ENCODE peak calls at places on chromosome 4, in six cellular contexts. One of them, this sample, is unnamed.
A peak's percentile ranks its signal among the peaks of the same experiment; 100 is the strongest.

GRCh38 chr4:106893395-106893881 is 142.7 kb downstream of the DKK2 start:
- DNase-seq in K562: no peak
- DNase-seq in HepG2: no peak
- DNase-seq in GM12878: no peak
- DNase-seq in GM12891: no peak
- DNase-seq in H1: no peak
- DNase-seq in this sample: no peak

GRCh38 chr4:105944535-105944934 is 49.3 kb downstream of the NPNT start:
- DNase-seq in K562: no peak
- DNase-seq in HepG2: no peak
- DNase-seq in GM12878: no peak
- DNase-seq in GM12891: no peak
- DNase-seq in H1: no peak
- DNase-seq in this sample: no peak

GRCh38 chr4:121156822-121157769 is 7.0 kb downstream of the TNIP3 start:
- DNase-seq in K562: no peak
- DNase-seq in HepG2: no peak
- DNase-seq in GM12878: no peak
- DNase-seq in GM12891: no peak
- DNase-seq in H1: peak; percentile 81
- DNase-seq in this sample: no peak

GRCh38 chr4:52102587-52102986 is 51.5 kb downstream of the SPATA18 start:
- DNase-seq in K562: no peak
- DNase-seq in HepG2: no peak
- DNase-seq in GM12878: no peak
- DNase-seq in GM12891: no peak
- DNase-seq in H1: no peak
- DNase-seq in this sample: no peak

GRCh38 chr4:6542951-6543350 is 32.0 kb upstream of the MAN2B2 start:
- DNase-seq in K562: no peak
- DNase-seq in HepG2: no peak
- DNase-seq in GM12878: no peak
- DNase-seq in GM12891: no peak
- DNase-seq in H1: no peak
- DNase-seq in this sample: no peak

GRCh38 chr4:77076889-77077635 is 1.3 kb upstream of the CCNI start:
- DNase-seq in K562: no peak
- DNase-seq in HepG2: no peak
- DNase-seq in GM12878: no peak
- DNase-seq in GM12891: no peak
- DNase-seq in H1: no peak
- DNase-seq in this sample: no peak

GRCh38 chr4:123325241-123325681 is 71.3 kb upstream of the SPRY1 start:
- DNase-seq in K562: no peak
- DNase-seq in HepG2: no peak
- DNase-seq in GM12878: peak; percentile 75
- DNase-seq in GM12891: peak; percentile 25
- DNase-seq in H1: no peak
- DNase-seq in this sample: peak; percentile 13

GRCh38 chr4:15545371-15545770 is 75.7 kb downstream of the CC2D2A start:
- DNase-seq in K562: no peak
- DNase-seq in HepG2: no peak
- DNase-seq in GM12878: no peak
- DNase-seq in GM12891: no peak
- DNase-seq in H1: no peak
- DNase-seq in this sample: no peak

GRCh38 chr4:168683595-168683994 is 186.7 kb downstream of the PALLD start:
- DNase-seq in K562: no peak
- DNase-seq in HepG2: no peak
- DNase-seq in GM12878: no peak
- DNase-seq in GM12891: no peak
- DNase-seq in H1: no peak
- DNase-seq in this sample: no peak

GRCh38 chr4:119721878-119722277 is 93.3 kb upstream of the PDE5A start:
- DNase-seq in K562: no peak
- DNase-seq in HepG2: no peak
- DNase-seq in GM12878: no peak
- DNase-seq in GM12891: no peak
- DNase-seq in H1: no peak
- DNase-seq in this sample: no peak

GRCh38 chr4:98996056-98996941 is 778 bp downstream of the METAP1 start:
- DNase-seq in K562: no peak
- DNase-seq in HepG2: peak; percentile 23
- DNase-seq in GM12878: no peak
- DNase-seq in GM12891: peak; percentile 2
- DNase-seq in H1: no peak
- DNase-seq in this sample: no peak

GRCh38 chr4:1412376-1413220 is 6.4 kb upstream of the NKX1-1 start:
- DNase-seq in K562: no peak
- DNase-seq in HepG2: no peak
- DNase-seq in GM12878: no peak
- DNase-seq in GM12891: no peak
- DNase-seq in H1: no peak
- DNase-seq in this sample: peak; percentile 21

GRCh38 chr4:7397206-7398103 is 37.3 kb downstream of the PSAPL1 start:
- DNase-seq in K562: no peak
- DNase-seq in HepG2: no peak
- DNase-seq in GM12878: no peak
- DNase-seq in GM12891: no peak
- DNase-seq in H1: peak; percentile 38
- DNase-seq in this sample: no peak

GRCh38 chr4:183130328-183131155 is 31.5 kb downstream of the WWC2 start:
- DNase-seq in K562: no peak
- DNase-seq in HepG2: no peak
- DNase-seq in GM12878: no peak
- DNase-seq in GM12891: no peak
- DNase-seq in H1: no peak
- DNase-seq in this sample: no peak

GRCh38 chr4:1534876-1535526 is 128.8 kb upstream of the NKX1-1 start:
- DNase-seq in K562: no peak
- DNase-seq in HepG2: no peak
- DNase-seq in GM12878: no peak
- DNase-seq in GM12891: no peak
- DNase-seq in H1: no peak
- DNase-seq in this sample: no peak

GRCh38 chr4:56655627-56656345 is 25.3 kb downstream of the HOPX start:
- DNase-seq in K562: no peak
- DNase-seq in HepG2: no peak
- DNase-seq in GM12878: no peak
- DNase-seq in GM12891: peak; percentile 22
- DNase-seq in H1: peak; percentile 62
- DNase-seq in this sample: peak; percentile 15

GRCh38 chr4:23041501-23041900 is 348.8 kb downstream of the GBA3 start:
- DNase-seq in K562: no peak
- DNase-seq in HepG2: no peak
- DNase-seq in GM12878: no peak
- DNase-seq in GM12891: no peak
- DNase-seq in H1: no peak
- DNase-seq in this sample: no peak

GRCh38 chr4:163448541-163449203 is 24.9 kb downstream of the TKTL2 start:
- DNase-seq in K562: no peak
- DNase-seq in HepG2: no peak
- DNase-seq in GM12878: no peak
- DNase-seq in GM12891: no peak
- DNase-seq in H1: no peak
- DNase-seq in this sample: no peak

GRCh38 chr4:84639143-84639542 is 56.2 kb downstream of the CDS1 start:
- DNase-seq in K562: no peak
- DNase-seq in HepG2: no peak
- DNase-seq in GM12878: no peak
- DNase-seq in GM12891: no peak
- DNase-seq in H1: no peak
- DNase-seq in this sample: no peak

GRCh38 chr4:145821771-145822170 is 116.9 kb downstream of the ZNF827 start:
- DNase-seq in K562: no peak
- DNase-seq in HepG2: no peak
- DNase-seq in GM12878: no peak
- DNase-seq in GM12891: no peak
- DNase-seq in H1: no peak
- DNase-seq in this sample: no peak

GRCh38 chr4:19832388-19832787 is 419.3 kb upstream of the SLIT2 start:
- DNase-seq in K562: no peak
- DNase-seq in HepG2: no peak
- DNase-seq in GM12878: no peak
- DNase-seq in GM12891: no peak
- DNase-seq in H1: no peak
- DNase-seq in this sample: no peak

GRCh38 chr4:7423801-7424552 is 10.8 kb downstream of the PSAPL1 start:
- DNase-seq in K562: no peak
- DNase-seq in HepG2: no peak
- DNase-seq in GM12878: no peak
- DNase-seq in GM12891: no peak
- DNase-seq in H1: peak; percentile 44
- DNase-seq in this sample: no peak

GRCh38 chr4:168569066-168569908 is 72.4 kb downstream of the PALLD start:
- DNase-seq in K562: peak; percentile 34
- DNase-seq in HepG2: peak; percentile 1
- DNase-seq in GM12878: no peak
- DNase-seq in GM12891: no peak
- DNase-seq in H1: no peak
- DNase-seq in this sample: no peak

GRCh38 chr4:80033581-80033980 is 39.4 kb downstream of the ANTXR2 start:
- DNase-seq in K562: peak; percentile 22
- DNase-seq in HepG2: no peak
- DNase-seq in GM12878: no peak
- DNase-seq in GM12891: no peak
- DNase-seq in H1: no peak
- DNase-seq in this sample: no peak

DNA sequence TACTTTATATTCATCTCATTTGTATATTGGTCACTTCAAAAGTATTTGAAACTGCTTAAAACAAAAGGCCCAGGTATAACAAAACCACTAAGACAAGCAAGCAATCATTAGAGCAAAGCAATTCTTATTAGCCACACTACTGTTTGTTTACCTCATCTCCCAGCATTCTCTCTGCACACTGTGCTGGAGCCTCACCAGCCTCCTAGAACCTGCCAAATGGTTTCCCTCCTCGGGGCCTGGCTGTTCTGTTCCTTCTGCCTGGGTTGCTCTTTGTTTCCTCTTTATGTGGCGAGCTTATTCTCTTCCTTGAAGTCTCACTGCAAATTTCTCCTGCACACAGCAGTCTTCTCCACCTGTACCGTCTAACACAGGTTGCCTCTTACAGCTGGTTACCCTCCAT is 67.5 kb upstream of the MND1 start:
- DNase-seq in K562: no peak
- DNase-seq in HepG2: no peak
- DNase-seq in GM12878: no peak
- DNase-seq in GM12891: no peak
- DNase-seq in H1: no peak
- DNase-seq in this sample: no peak
- TF ChIP-seq POLR2AphosphoS5 in K562: no peak
- TF ChIP-seq POLR2AphosphoS5 in HepG2: no peak
- TF ChIP-seq POLR2AphosphoS5 in GM12878: no peak
- TF ChIP-seq POLR2AphosphoS5 in GM12891: no peak
- TF ChIP-seq POLR2AphosphoS5 in H1: no peak
- TF ChIP-seq POLR2AphosphoS5 in this sample: no peak

GRCh38 chr4:67126115-67126514 is 419.2 kb downstream of the CENPC start:
- DNase-seq in K562: no peak
- DNase-seq in HepG2: no peak
- DNase-seq in GM12878: no peak
- DNase-seq in GM12891: no peak
- DNase-seq in H1: no peak
- DNase-seq in this sample: no peak

DNA sequence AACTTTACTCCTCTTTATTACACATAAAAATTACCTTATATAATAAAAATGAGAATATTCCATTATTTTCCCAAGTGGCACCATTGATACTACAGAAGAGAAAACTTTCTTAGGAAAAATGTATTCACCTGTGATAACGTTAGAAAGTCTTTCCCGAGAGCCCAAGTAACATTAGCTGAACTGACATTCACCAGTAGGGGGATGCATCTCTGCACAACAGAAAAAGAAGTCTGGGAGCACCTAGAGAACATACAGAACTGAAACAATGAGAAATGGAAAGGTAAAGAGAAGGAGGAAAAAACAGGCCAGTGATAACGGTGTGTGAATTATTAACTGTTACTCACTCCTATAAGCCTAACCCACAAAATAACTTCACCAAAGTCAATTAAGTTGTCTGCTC is 423.3 kb downstream of the CENPC start:
- DNase-seq in K562: no peak
- DNase-seq in HepG2: peak; percentile 13
- DNase-seq in GM12878: no peak
- DNase-seq in GM12891: no peak
- DNase-seq in H1: no peak
- DNase-seq in this sample: no peak
- TF ChIP-seq TAF1 in K562: no peak
- TF ChIP-seq TAF1 in HepG2: no peak
- TF ChIP-seq TAF1 in GM12878: no peak
- TF ChIP-seq TAF1 in GM12891: no peak
- TF ChIP-seq TAF1 in H1: no peak
- TF ChIP-seq TAF1 in this sample: no peak

DNA sequence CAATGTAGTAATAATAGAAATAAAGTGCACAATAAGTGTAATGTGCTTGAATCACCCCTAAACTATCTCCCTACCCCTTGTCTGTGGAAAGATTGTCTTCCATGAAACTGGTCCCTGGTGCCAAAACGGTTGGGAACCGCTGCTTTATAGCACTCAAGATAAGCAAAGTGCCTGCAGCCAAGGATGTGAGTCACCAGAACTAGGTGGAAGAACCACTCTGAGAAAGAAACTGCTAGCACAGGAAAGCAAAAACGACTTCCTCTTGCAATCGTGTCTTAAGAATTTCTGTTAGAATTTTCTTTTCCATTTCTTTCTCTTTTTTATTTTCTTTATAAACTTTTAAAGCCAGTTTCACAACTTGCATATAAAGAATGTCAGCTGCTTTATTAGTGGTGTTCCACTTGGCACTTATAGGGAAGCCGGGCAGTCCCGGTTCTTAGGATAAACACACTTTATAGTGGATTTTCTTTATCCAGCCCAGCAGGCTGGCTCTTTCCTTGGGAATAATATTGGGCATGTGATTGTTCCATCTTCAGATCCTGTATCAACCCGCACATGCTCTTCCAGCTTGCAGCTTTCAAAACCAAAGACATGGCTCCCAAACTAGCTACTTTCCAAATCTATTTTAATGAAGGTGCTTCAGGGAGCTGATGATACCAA is 32.3 kb upstream of the CXCL8 start:
- DNase-seq in K562: peak; percentile 40
- DNase-seq in HepG2: no peak
- DNase-seq in GM12878: no peak
- DNase-seq in GM12891: no peak
- DNase-seq in H1: no peak
- DNase-seq in this sample: no peak
- TF ChIP-seq POLR2A in K562: peak; percentile 53
- TF ChIP-seq POLR2A in HepG2: no peak
- TF ChIP-seq POLR2A in GM12878: no peak
- TF ChIP-seq POLR2A in GM12891: no peak
- TF ChIP-seq POLR2A in H1: no peak
- TF ChIP-seq POLR2A in this sample: no peak

DNA sequence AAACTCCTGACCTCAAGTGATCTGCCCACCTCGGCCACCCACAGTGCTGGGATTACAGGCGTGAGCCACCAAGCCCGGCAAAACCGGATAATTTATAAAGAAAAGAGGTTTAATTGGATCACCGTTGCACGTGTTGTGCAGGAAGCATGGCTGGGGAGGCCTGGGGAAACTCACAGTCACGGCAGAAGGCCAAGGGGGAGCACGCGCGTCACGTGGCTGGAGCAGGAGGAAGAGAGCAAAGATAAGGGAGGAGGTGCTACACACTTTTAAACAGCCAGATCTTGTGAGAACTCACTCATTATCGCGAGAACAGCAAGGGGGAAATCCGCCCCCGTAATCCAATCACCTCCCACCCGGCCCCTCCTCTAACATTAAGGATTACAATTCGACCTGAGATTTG is 177.9 kb upstream of the TENM3 start:
- DNase-seq in K562: no peak
- DNase-seq in HepG2: no peak
- DNase-seq in GM12878: no peak
- DNase-seq in GM12891: no peak
- DNase-seq in H1: no peak
- DNase-seq in this sample: no peak
- TF ChIP-seq POLR2AphosphoS5 in K562: no peak
- TF ChIP-seq POLR2AphosphoS5 in HepG2: no peak
- TF ChIP-seq POLR2AphosphoS5 in GM12878: no peak
- TF ChIP-seq POLR2AphosphoS5 in GM12891: no peak
- TF ChIP-seq POLR2AphosphoS5 in H1: no peak
- TF ChIP-seq POLR2AphosphoS5 in this sample: no peak